ENCODE peak calls at places on chromosome X, in eight cellular contexts. K is HCT116, P is IMR-90, Y is mesendoderm, F is GM23248, G is endodermal cell, Z is mesenchymal stem cell, T is neural progenitor cell. Q is an unnamed sample.
A peak's percentile ranks its signal among the peaks of the same experiment; 100 is the strongest.

GRCh38 chrX:8879750-8880149 is 78.6 kb upstream of the FAM9A start:
- DNase-seq in K (no peak), P (peak; percentile 3), Y (peak; percentile 30), F (peak; percentile 25), G (peak; percentile 76), Z (peak; percentile 8), T (peak; percentile 28), Q (no peak)

GRCh38 chrX:140123446-140123845 is 158.1 kb upstream of the CXorf66 start:
- DNase-seq in K (no peak), P (no peak), Y (peak; percentile 44), F (peak; percentile 24), G (peak; percentile 78), Z (no peak), T (peak; percentile 17), Q (no peak)

GRCh38 chrX:130555757-130556156 is 154.0 kb downstream of the RBMX2 start:
- DNase-seq in K (no peak), P (no peak), Y (no peak), F (no peak), G (no peak), Z (no peak), T (no peak), Q (no peak)

GRCh38 chrX:113512700-113513395 is 672.2 kb upstream of the AMOT start:
- DNase-seq in K (peak; percentile 34), P (peak; percentile 37), Y (no peak), F (peak; percentile 61), G (no peak), Z (peak; percentile 56), T (no peak), Q (no peak)

GRCh38 chrX:153184787-153185186 is 5.7 kb downstream of the MAGEA1 start:
- DNase-seq in K (no peak), P (no peak), Y (no peak), F (no peak), G (no peak), Z (no peak), T (no peak), Q (no peak)

GRCh38 chrX:44570524-44570923 is 27.9 kb upstream of the FUNDC1 start:
- DNase-seq in K (no peak), P (peak; percentile 28), Y (peak; percentile 0), F (peak; percentile 60), G (no peak), Z (no peak), T (no peak), Q (no peak)

GRCh38 chrX:149871940-149872339 is 9.0 kb upstream of the MAGEA8 start:
- DNase-seq in K (peak; percentile 10), P (no peak), Y (peak; percentile 49), F (peak; percentile 1), G (peak; percentile 81), Z (peak; percentile 0), T (peak; percentile 39), Q (peak; percentile 1)

GRCh38 chrX:51192104-51192503 is 140.5 kb upstream of the NUDT10 start:
- DNase-seq in K (no peak), P (no peak), Y (no peak), F (no peak), G (peak; percentile 48), Z (no peak), T (no peak), Q (peak; percentile 65)

GRCh38 chrX:19705196-19705769 is 182.1 kb downstream of the SH3KBP1 start:
- DNase-seq in K (no peak), P (no peak), Y (no peak), F (peak; percentile 74), G (no peak), Z (peak; percentile 61), T (no peak), Q (no peak)

GRCh38 chrX:19708683-19709082 is 178.7 kb downstream of the SH3KBP1 start:
- DNase-seq in K (no peak), P (no peak), Y (no peak), F (no peak), G (no peak), Z (no peak), T (no peak), Q (no peak)

GRCh38 chrX:19702856-19703255 is 184.5 kb downstream of the SH3KBP1 start:
- DNase-seq in K (no peak), P (no peak), Y (no peak), F (no peak), G (no peak), Z (no peak), T (no peak), Q (no peak)

GRCh38 chrX:19707472-19707871 is 179.9 kb downstream of the SH3KBP1 start:
- DNase-seq in K (no peak), P (no peak), Y (peak; percentile 37), F (no peak), G (no peak), Z (peak; percentile 39), T (no peak), Q (no peak)

DNA sequence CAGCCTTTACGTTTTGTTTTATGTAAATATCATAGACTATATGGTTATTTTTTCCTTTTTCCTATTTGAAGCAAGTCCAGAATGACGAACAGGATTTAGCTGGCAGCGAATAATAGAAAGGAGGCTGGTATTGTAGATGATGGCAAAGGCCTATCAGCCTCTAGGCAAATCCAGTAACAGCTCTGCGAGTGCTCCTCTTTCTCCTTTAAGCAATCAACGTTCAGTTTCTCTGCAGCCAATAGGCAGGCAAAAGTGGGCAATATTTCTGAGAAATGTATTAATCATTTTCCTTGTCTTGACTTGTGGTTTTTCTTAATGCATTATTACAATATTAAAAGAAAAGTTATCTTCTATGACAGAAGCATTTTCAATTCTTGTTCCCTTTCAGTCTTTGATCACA is 183.3 kb downstream of the SH3KBP1 start:
- DNase-seq in K (no peak), P (no peak), Y (no peak), F (no peak), G (no peak), Z (no peak), T (no peak), Q (no peak)
- H3K9ac ChIP-seq in K (no peak overlapping the region), P (no peak overlapping the region), Y (no peak overlapping the region), F (peak overlapping the region; percentile 76), G (no peak overlapping the region), Z (no peak overlapping the region), T (no peak overlapping the region), Q (no peak overlapping the region)

GRCh38 chrX:109952985-109953905 is 49.7 kb upstream of the TMEM164 start:
- DNase-seq in K (no peak), P (no peak), Y (no peak), F (no peak), G (no peak), Z (no peak), T (no peak), Q (no peak)
- H3K4me1 ChIP-seq in K (peaks cover 8% of the 10 kb centered on the region), P (no peaks in the 10 kb centered on the region), Y (no peaks in the 10 kb centered on the region), F (peaks cover 14% of the 10 kb centered on the region), G (no peaks in the 10 kb centered on the region), Z (no peaks in the 10 kb centered on the region), T (no peaks in the 10 kb centered on the region), Q (no peaks in the 10 kb centered on the region)

DNA sequence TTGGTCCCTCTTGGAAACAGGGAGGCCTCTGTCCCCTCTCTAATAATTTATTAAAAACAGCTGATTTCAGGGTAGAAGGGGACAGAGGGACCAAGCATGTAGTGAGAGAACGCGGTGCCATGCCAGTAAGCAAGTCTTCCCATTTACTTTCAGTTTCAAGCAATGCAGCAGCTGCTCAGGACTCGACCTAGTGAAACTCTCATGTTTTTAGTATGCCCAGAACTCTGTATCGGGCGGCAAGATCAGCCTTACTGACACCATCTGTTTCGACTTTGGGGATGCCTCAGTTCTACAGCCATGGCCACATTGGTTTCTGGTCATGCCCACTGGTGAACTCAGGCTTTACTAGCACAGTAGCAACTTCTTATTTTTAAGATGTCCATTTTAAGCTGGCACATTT is 40.6 kb downstream of the ZNF81 start:
- DNase-seq in K (no peak), P (no peak), Y (no peak), F (no peak), G (no peak), Z (no peak), T (no peak), Q (no peak)
- H3K9ac ChIP-seq in K (no peak overlapping the region), P (no peak overlapping the region), Y (no peak overlapping the region), F (no peak overlapping the region), G (no peak overlapping the region), Z (no peak overlapping the region), T (no peak overlapping the region), Q (no peak overlapping the region)

DNA sequence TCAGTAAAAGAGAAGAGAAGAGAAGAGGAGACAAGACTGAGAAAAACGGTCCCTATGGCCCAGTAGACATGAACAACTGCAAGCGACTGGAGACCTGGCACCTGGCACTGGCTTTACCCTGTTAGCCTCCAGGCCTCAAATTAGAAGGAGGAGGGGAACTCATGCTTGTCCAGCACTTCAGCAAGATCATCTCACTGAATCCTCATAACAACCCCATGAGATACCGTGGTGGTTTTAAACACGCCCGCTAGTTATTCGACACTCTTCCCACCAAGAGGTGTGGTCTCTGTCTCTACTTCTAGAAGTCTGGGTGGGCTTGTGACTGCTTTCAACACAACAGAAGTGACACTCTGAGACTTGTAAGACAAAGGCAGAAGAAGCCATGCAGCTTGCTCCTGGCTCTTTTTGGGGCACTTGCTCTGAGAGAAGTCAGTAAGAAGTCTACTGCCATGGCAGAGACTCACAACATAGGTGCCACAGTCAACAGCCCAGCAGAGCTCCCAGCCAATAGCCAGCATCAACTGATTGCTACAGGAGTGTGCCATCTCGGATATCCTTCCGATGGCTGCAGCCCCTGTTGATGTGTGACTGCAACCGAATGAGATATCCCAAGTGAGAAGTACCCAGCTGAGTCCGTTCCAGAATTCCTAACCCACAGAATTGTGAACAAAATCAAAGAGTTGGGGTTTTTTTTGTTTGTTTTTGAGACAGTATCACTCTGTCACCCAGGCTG is 34.1 kb upstream of the BCOR start:
- DNase-seq in K (no peak), P (no peak), Y (no peak), F (no peak), G (no peak), Z (peak; percentile 3), T (no peak), Q (no peak)
- H3K4me1 ChIP-seq in K (peaks cover 58% of the 10 kb centered on the region), P (peaks cover 8% of the 10 kb centered on the region), Y (no peaks in the 10 kb centered on the region), F (peaks cover 16% of the 10 kb centered on the region), G (no peaks in the 10 kb centered on the region), Z (peaks cover 16% of the 10 kb centered on the region), T (no peaks in the 10 kb centered on the region), Q (peaks cover 4% of the 10 kb centered on the region)

GRCh38 chrX:27675493-27675892 is 85.3 kb downstream of the DCAF8L2 start:
- DNase-seq in K (no peak), P (peak; percentile 16), Y (peak; percentile 3), F (peak; percentile 0), G (no peak), Z (no peak), T (no peak), Q (no peak)

GRCh38 chrX:27674491-27674890 is 84.3 kb downstream of the DCAF8L2 start:
- DNase-seq in K (no peak), P (no peak), Y (no peak), F (no peak), G (no peak), Z (no peak), T (no peak), Q (no peak)

DNA sequence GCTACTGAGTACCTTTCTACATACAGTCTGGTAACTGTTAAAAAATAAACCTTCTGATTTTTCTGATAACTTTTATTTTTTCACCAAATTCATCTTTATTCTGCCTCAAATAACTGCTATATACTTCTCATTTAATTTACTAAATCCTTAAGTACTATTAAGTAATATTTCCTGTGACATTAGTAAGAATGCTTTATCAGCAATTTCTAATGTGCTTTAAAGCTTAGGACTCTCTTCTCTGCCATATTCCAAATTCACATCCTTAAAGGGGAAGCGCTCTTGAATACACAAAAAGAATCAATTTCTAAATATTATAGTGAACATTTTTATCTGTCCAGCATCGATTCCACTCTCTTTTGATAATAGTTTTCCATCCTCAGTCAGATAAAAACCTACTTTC is 81.1 kb downstream of the DCAF8L2 start:
- DNase-seq in K (no peak), P (no peak), Y (no peak), F (no peak), G (no peak), Z (no peak), T (no peak), Q (no peak)
- H3K9ac ChIP-seq in K (no peak overlapping the region), P (no peak overlapping the region), Y (no peak overlapping the region), F (no peak overlapping the region), G (no peak overlapping the region), Z (no peak overlapping the region), T (no peak overlapping the region), Q (no peak overlapping the region)

Q was measured in NT2/D1.